ENCODE peak calls at places on chromosomes 6 and 20, in ten cellular contexts. One of them, this sample, is unnamed.

GRCh38 chr6:131367206-131367873 is 205.7 kb upstream of the ARG1 start:
- DNase-seq in endothelial cell: no peak
- DNase-seq in kidney: no peak
- DNase-seq in A549: no peak
- DNase-seq in breast epithelium: no peak
- DNase-seq in tibial nerve: no peak
- DNase-seq in astrocyte: no peak
- DNase-seq in osteoblast: no peak
- DNase-seq in AG04450: no peak
- DNase-seq in cardiac muscle cell: no peak
- DNase-seq in this sample: no peak

GRCh38 chr6:108002365-108003221 is 44.6 kb upstream of the SEC63 start:
- DNase-seq in endothelial cell: no peak
- DNase-seq in kidney: no peak
- DNase-seq in A549: peak; percentile 75
- DNase-seq in breast epithelium: peak; percentile 76
- DNase-seq in tibial nerve: peak; percentile 24
- DNase-seq in astrocyte: no peak
- DNase-seq in osteoblast: peak; percentile 71
- DNase-seq in AG04450: no peak
- DNase-seq in cardiac muscle cell: no peak
- DNase-seq in this sample: no peak

GRCh38 chr6:79048611-79049010 is 29.4 kb downstream of the PHIP start:
- DNase-seq in endothelial cell: peak; percentile 40
- DNase-seq in kidney: no peak
- DNase-seq in A549: peak; percentile 45
- DNase-seq in breast epithelium: no peak
- DNase-seq in tibial nerve: no peak
- DNase-seq in astrocyte: no peak
- DNase-seq in osteoblast: no peak
- DNase-seq in AG04450: no peak
- DNase-seq in cardiac muscle cell: peak; percentile 17
- DNase-seq in this sample: no peak

GRCh38 chr6:7424967-7425807 is 35.6 kb downstream of the RIOK1 start:
- DNase-seq in endothelial cell: no peak
- DNase-seq in kidney: no peak
- DNase-seq in A549: peak; percentile 56
- DNase-seq in breast epithelium: peak; percentile 44
- DNase-seq in tibial nerve: no peak
- DNase-seq in astrocyte: no peak
- DNase-seq in osteoblast: peak; percentile 94
- DNase-seq in AG04450: no peak
- DNase-seq in cardiac muscle cell: peak; percentile 62
- DNase-seq in this sample: no peak

GRCh38 chr6:9834233-9834632 is 580.6 kb downstream of the TFAP2A start:
- DNase-seq in endothelial cell: no peak
- DNase-seq in kidney: no peak
- DNase-seq in A549: no peak
- DNase-seq in breast epithelium: no peak
- DNase-seq in tibial nerve: no peak
- DNase-seq in astrocyte: no peak
- DNase-seq in osteoblast: no peak
- DNase-seq in AG04450: no peak
- DNase-seq in cardiac muscle cell: no peak
- DNase-seq in this sample: no peak

GRCh38 chr20:63858393-63859165 is 2.7 kb upstream of the ABHD16B start:
- DNase-seq in endothelial cell: peak; percentile 62
- DNase-seq in kidney: peak; percentile 84
- DNase-seq in A549: no peak
- DNase-seq in breast epithelium: no peak
- DNase-seq in tibial nerve: no peak
- DNase-seq in astrocyte: peak; percentile 25
- DNase-seq in osteoblast: peak; percentile 94
- DNase-seq in AG04450: peak; percentile 33
- DNase-seq in cardiac muscle cell: peak; percentile 67
- DNase-seq in this sample: no peak

GRCh38 chr6:54579011-54579410 is 267.6 kb upstream of the FAM83B start:
- DNase-seq in endothelial cell: no peak
- DNase-seq in kidney: no peak
- DNase-seq in A549: no peak
- DNase-seq in breast epithelium: no peak
- DNase-seq in tibial nerve: no peak
- DNase-seq in astrocyte: peak; percentile 22
- DNase-seq in osteoblast: no peak
- DNase-seq in AG04450: no peak
- DNase-seq in cardiac muscle cell: no peak
- DNase-seq in this sample: no peak

GRCh38 chr6:17835784-17836183 is 129.1 kb upstream of the NUP153 start:
- DNase-seq in endothelial cell: no peak
- DNase-seq in kidney: no peak
- DNase-seq in A549: no peak
- DNase-seq in breast epithelium: no peak
- DNase-seq in tibial nerve: no peak
- DNase-seq in astrocyte: no peak
- DNase-seq in osteoblast: no peak
- DNase-seq in AG04450: no peak
- DNase-seq in cardiac muscle cell: peak; percentile 28
- DNase-seq in this sample: no peak

GRCh38 chr20:58652606-58653303 is 1.7 kb downstream of the STX16 start:
- DNase-seq in endothelial cell: no peak
- DNase-seq in kidney: no peak
- DNase-seq in A549: no peak
- DNase-seq in breast epithelium: no peak
- DNase-seq in tibial nerve: no peak
- DNase-seq in astrocyte: no peak
- DNase-seq in osteoblast: no peak
- DNase-seq in AG04450: no peak
- DNase-seq in cardiac muscle cell: no peak
- DNase-seq in this sample: no peak

GRCh38 chr20:58651548-58651822 is 402 bp downstream of the STX16 start:
- DNase-seq in endothelial cell: no peak
- DNase-seq in kidney: no peak
- DNase-seq in A549: no peak
- DNase-seq in breast epithelium: no peak
- DNase-seq in tibial nerve: no peak
- DNase-seq in astrocyte: no peak
- DNase-seq in osteoblast: no peak
- DNase-seq in AG04450: no peak
- DNase-seq in cardiac muscle cell: peak; percentile 92
- DNase-seq in this sample: no peak

GRCh38 chr20:58650776-58651547 is at the start of gene STX16:
- DNase-seq in endothelial cell: peak; percentile 89
- DNase-seq in kidney: peak; percentile 97
- DNase-seq in A549: peak; percentile 96
- DNase-seq in breast epithelium: peak; percentile 78
- DNase-seq in tibial nerve: peak; percentile 81
- DNase-seq in astrocyte: peak; percentile 86
- DNase-seq in osteoblast: peak; percentile 100
- DNase-seq in AG04450: peak; percentile 86
- DNase-seq in cardiac muscle cell: peak; percentile 92
- DNase-seq in this sample: peak; percentile 52

GRCh38 chr20:58650181-58650775 is 805 bp upstream of the STX16 start:
- DNase-seq in endothelial cell: peak; percentile 41
- DNase-seq in kidney: no peak
- DNase-seq in A549: no peak
- DNase-seq in breast epithelium: no peak
- DNase-seq in tibial nerve: peak; percentile 29
- DNase-seq in astrocyte: no peak
- DNase-seq in osteoblast: peak; percentile 97
- DNase-seq in AG04450: no peak
- DNase-seq in cardiac muscle cell: peak; percentile 41
- DNase-seq in this sample: no peak

GRCh38 chr20:58651823-58652605 is 931 bp downstream of the STX16 start:
- DNase-seq in endothelial cell: peak; percentile 19
- DNase-seq in kidney: peak; percentile 75
- DNase-seq in A549: peak; percentile 48
- DNase-seq in breast epithelium: peak; percentile 17
- DNase-seq in tibial nerve: no peak
- DNase-seq in astrocyte: peak; percentile 78
- DNase-seq in osteoblast: peak; percentile 95
- DNase-seq in AG04450: no peak
- DNase-seq in cardiac muscle cell: peak; percentile 58
- DNase-seq in this sample: no peak
- TF ChIP-seq CTCF in endothelial cell: no peak
- TF ChIP-seq CTCF in kidney: no peak
- TF ChIP-seq CTCF in A549: no peak
- TF ChIP-seq CTCF in breast epithelium: no peak
- TF ChIP-seq CTCF in tibial nerve: no peak
- TF ChIP-seq CTCF in astrocyte: no peak
- TF ChIP-seq CTCF in osteoblast: no peak
- TF ChIP-seq CTCF in AG04450: peak; percentile 25
- TF ChIP-seq CTCF in cardiac muscle cell: no peak
- TF ChIP-seq CTCF in this sample: no peak

GRCh38 chr6:42572523-42572922 is 8.7 kb downstream of the UBR2 start:
- DNase-seq in endothelial cell: no peak
- DNase-seq in kidney: no peak
- DNase-seq in A549: no peak
- DNase-seq in breast epithelium: no peak
- DNase-seq in tibial nerve: no peak
- DNase-seq in astrocyte: no peak
- DNase-seq in osteoblast: no peak
- DNase-seq in AG04450: no peak
- DNase-seq in cardiac muscle cell: no peak
- DNase-seq in this sample: no peak

GRCh38 chr6:42564496-42564890 is 664 bp downstream of the UBR2 start:
- DNase-seq in endothelial cell: no peak
- DNase-seq in kidney: no peak
- DNase-seq in A549: no peak
- DNase-seq in breast epithelium: no peak
- DNase-seq in tibial nerve: no peak
- DNase-seq in astrocyte: no peak
- DNase-seq in osteoblast: no peak
- DNase-seq in AG04450: no peak
- DNase-seq in cardiac muscle cell: no peak
- DNase-seq in this sample: no peak

GRCh38 chr6:42571611-42572342 is 7.9 kb downstream of the UBR2 start:
- DNase-seq in endothelial cell: no peak
- DNase-seq in kidney: no peak
- DNase-seq in A549: no peak
- DNase-seq in breast epithelium: no peak
- DNase-seq in tibial nerve: no peak
- DNase-seq in astrocyte: no peak
- DNase-seq in osteoblast: peak; percentile 18
- DNase-seq in AG04450: no peak
- DNase-seq in cardiac muscle cell: no peak
- DNase-seq in this sample: no peak

GRCh38 chr6:42566614-42567208 is 2.9 kb downstream of the UBR2 start:
- DNase-seq in endothelial cell: no peak
- DNase-seq in kidney: no peak
- DNase-seq in A549: no peak
- DNase-seq in breast epithelium: no peak
- DNase-seq in tibial nerve: no peak
- DNase-seq in astrocyte: no peak
- DNase-seq in osteoblast: no peak
- DNase-seq in AG04450: no peak
- DNase-seq in cardiac muscle cell: no peak
- DNase-seq in this sample: no peak

DNA sequence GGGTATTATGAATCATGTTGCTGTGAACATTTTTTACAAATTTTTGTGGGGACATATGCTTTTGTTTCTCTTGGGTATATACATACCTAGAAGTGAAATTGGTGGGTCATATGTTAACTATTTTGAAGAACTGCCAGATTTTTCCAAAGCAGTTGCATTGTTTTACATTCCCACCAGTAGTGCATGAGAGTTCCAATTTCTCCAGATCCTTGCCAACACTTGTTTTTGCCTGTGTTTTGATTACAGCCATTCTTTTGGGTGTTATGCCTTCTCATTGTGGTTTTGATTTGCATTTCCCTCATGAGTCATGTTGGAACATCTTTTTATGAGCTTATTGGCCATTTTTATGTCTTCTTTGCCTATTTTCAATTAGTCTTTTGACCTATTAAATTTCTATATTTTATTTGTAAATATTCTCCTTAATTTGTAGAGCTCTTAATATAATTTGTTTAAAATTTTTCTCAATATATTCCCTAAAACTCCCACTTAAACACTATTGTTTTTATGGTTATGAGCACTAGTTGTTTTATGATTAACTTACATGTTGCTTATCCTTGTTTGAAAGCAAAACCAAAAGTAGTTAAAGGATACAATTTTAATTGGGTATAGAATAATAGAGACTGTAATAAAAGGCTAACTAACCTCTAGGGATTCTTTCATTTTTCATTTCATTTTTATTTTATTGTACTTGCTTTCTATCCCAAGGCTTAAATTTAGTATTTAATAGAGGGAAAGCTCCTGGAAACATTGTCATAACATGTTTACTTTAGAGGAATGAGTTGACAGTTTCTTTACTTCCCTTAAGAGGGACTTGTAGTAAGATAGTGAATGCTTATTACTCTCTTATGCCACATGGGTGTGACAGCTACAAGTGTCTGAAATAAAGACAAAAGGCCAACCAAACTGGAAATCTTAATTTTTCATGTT is 5.5 kb downstream of the UBR2 start:
- DNase-seq in endothelial cell: no peak
- DNase-seq in kidney: no peak
- DNase-seq in A549: peak; percentile 39
- DNase-seq in breast epithelium: no peak
- DNase-seq in tibial nerve: no peak
- DNase-seq in astrocyte: peak; percentile 97
- DNase-seq in osteoblast: peak; percentile 43
- DNase-seq in AG04450: peak; percentile 83
- DNase-seq in cardiac muscle cell: no peak
- DNase-seq in this sample: no peak
- TF ChIP-seq CTCF in endothelial cell: no peak
- TF ChIP-seq CTCF in kidney: no peak
- TF ChIP-seq CTCF in A549: no peak
- TF ChIP-seq CTCF in breast epithelium: no peak
- TF ChIP-seq CTCF in tibial nerve: no peak
- TF ChIP-seq CTCF in astrocyte: peak; percentile 19
- TF ChIP-seq CTCF in osteoblast: peak; percentile 17
- TF ChIP-seq CTCF in AG04450: peak; percentile 33
- TF ChIP-seq CTCF in cardiac muscle cell: peak; percentile 4
- TF ChIP-seq CTCF in this sample: no peak

DNA sequence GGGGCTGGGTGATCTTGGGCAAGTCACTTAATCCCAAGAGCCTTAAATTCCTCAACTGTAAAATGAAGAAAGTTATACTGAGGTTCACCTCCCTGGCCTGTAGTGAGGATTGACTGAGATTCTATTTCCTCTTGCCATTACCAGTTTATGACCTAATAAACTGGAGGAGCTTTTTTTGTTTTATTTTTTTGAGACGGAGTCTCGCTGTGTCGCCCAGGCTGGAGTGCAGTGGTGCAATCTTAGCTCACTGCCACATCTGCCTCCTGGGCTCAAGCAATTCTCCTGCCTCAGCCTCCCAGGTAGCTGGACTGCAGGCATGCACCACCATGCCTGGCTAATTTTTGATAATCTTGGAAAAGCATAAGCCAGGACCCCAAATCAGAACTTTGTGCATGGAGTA is 161.4 kb upstream of the SNX9 start:
- DNase-seq in endothelial cell: no peak
- DNase-seq in kidney: no peak
- DNase-seq in A549: no peak
- DNase-seq in breast epithelium: no peak
- DNase-seq in tibial nerve: no peak
- DNase-seq in astrocyte: no peak
- DNase-seq in osteoblast: no peak
- DNase-seq in AG04450: no peak
- DNase-seq in cardiac muscle cell: no peak
- DNase-seq in this sample: no peak
- TF ChIP-seq CTCF in endothelial cell: no peak
- TF ChIP-seq CTCF in kidney: no peak
- TF ChIP-seq CTCF in A549: no peak
- TF ChIP-seq CTCF in breast epithelium: no peak
- TF ChIP-seq CTCF in tibial nerve: no peak
- TF ChIP-seq CTCF in astrocyte: no peak
- TF ChIP-seq CTCF in osteoblast: no peak
- TF ChIP-seq CTCF in AG04450: no peak
- TF ChIP-seq CTCF in cardiac muscle cell: no peak
- TF ChIP-seq CTCF in this sample: no peak

GRCh38 chr20:3777726-3778629 is 3.3 kb downstream of the SPEF1 start:
- DNase-seq in endothelial cell: peak; percentile 35
- DNase-seq in kidney: peak; percentile 88
- DNase-seq in A549: peak; percentile 66
- DNase-seq in breast epithelium: peak; percentile 55
- DNase-seq in tibial nerve: peak; percentile 48
- DNase-seq in astrocyte: no peak
- DNase-seq in osteoblast: peak; percentile 97
- DNase-seq in AG04450: no peak
- DNase-seq in cardiac muscle cell: peak; percentile 37
- DNase-seq in this sample: no peak
- TF ChIP-seq CTCF in endothelial cell: no peak
- TF ChIP-seq CTCF in kidney: no peak
- TF ChIP-seq CTCF in A549: no peak
- TF ChIP-seq CTCF in breast epithelium: no peak
- TF ChIP-seq CTCF in tibial nerve: no peak
- TF ChIP-seq CTCF in astrocyte: no peak
- TF ChIP-seq CTCF in osteoblast: no peak
- TF ChIP-seq CTCF in AG04450: no peak
- TF ChIP-seq CTCF in cardiac muscle cell: peak; percentile 13
- TF ChIP-seq CTCF in this sample: peak; percentile 5

This sample was measured in omental fat pad.